ENCODE peak calls at places on chromosome 22, in five cellular contexts. One of them, this sample, is unnamed.

GRCh38 chr22:49203091-49203862 is 624.4 kb downstream of the BRD1 start:
- DNase-seq in GM13977: no peak
- DNase-seq in nephron progenitor cell: no peak
- DNase-seq in cardiac fibroblast: no peak
- DNase-seq in lung: no peak
- DNase-seq in this sample: no peak

GRCh38 chr22:22776121-22776520 is 111.5 kb upstream of the IGLL5 start:
- DNase-seq in cardiac fibroblast: no peak
- DNase-seq in GM13977: no peak
- DNase-seq in nephron progenitor cell: no peak
- DNase-seq in lung: no peak
- DNase-seq in this sample: no peak

GRCh38 chr22:30202531-30203006 is 44.0 kb downstream of the LIF start:
- DNase-seq in cardiac fibroblast: peak
- DNase-seq in nephron progenitor cell: no peak
- DNase-seq in GM13977: peak
- DNase-seq in lung: peak
- DNase-seq in this sample: no peak

GRCh38 chr22:50526849-50527801 is 1.7 kb upstream of the SCO2 start:
- DNase-seq in GM13977: peak
- DNase-seq in nephron progenitor cell: no peak
- DNase-seq in lung: peak
- DNase-seq in cardiac fibroblast: peak
- DNase-seq in this sample: no peak

GRCh38 chr22:20965104-20965887 is 1.8 kb upstream of the AIFM3 start:
- DNase-seq in lung: no peak
- DNase-seq in cardiac fibroblast: no peak
- DNase-seq in nephron progenitor cell: peak
- DNase-seq in GM13977: peak
- DNase-seq in this sample: no peak

GRCh38 chr22:33781396-33781795 is 138.9 kb downstream of the LARGE1 start:
- DNase-seq in cardiac fibroblast: peak
- DNase-seq in GM13977: no peak
- DNase-seq in lung: no peak
- DNase-seq in nephron progenitor cell: no peak
- DNase-seq in this sample: peak

GRCh38 chr22:48485144-48486135 is 1342.2 kb downstream of the BRD1 start:
- DNase-seq in lung: no peak
- DNase-seq in nephron progenitor cell: no peak
- DNase-seq in cardiac fibroblast: no peak
- DNase-seq in GM13977: no peak
- DNase-seq in this sample: no peak

GRCh38 chr22:27775698-27776409 is 25.7 kb downstream of the MN1 start:
- DNase-seq in cardiac fibroblast: no peak
- DNase-seq in nephron progenitor cell: peak
- DNase-seq in GM13977: no peak
- DNase-seq in lung: no peak
- DNase-seq in this sample: no peak

GRCh38 chr22:35524966-35525686 is 15.5 kb upstream of the RASD2 start:
- DNase-seq in lung: no peak
- DNase-seq in cardiac fibroblast: no peak
- DNase-seq in GM13977: no peak
- DNase-seq in nephron progenitor cell: no peak
- DNase-seq in this sample: no peak

GRCh38 chr22:40955516-40955915 is 4.3 kb downstream of the RBX1 start:
- DNase-seq in lung: no peak
- DNase-seq in cardiac fibroblast: peak
- DNase-seq in nephron progenitor cell: no peak
- DNase-seq in GM13977: no peak
- DNase-seq in this sample: no peak

GRCh38 chr22:45529966-45530575 is 27.4 kb downstream of the FBLN1 start:
- DNase-seq in GM13977: no peak
- DNase-seq in lung: no peak
- DNase-seq in nephron progenitor cell: no peak
- DNase-seq in cardiac fibroblast: no peak
- DNase-seq in this sample: peak

GRCh38 chr22:44247923-44248892 is 64.5 kb downstream of the SHISAL1 start:
- DNase-seq in lung: no peak
- DNase-seq in cardiac fibroblast: no peak
- DNase-seq in nephron progenitor cell: no peak
- DNase-seq in GM13977: no peak
- DNase-seq in this sample: no peak

GRCh38 chr22:41513391-41513790 is 30.9 kb downstream of the POLR3H start:
- DNase-seq in lung: no peak
- DNase-seq in cardiac fibroblast: no peak
- DNase-seq in GM13977: no peak
- DNase-seq in nephron progenitor cell: no peak
- DNase-seq in this sample: no peak

DNA sequence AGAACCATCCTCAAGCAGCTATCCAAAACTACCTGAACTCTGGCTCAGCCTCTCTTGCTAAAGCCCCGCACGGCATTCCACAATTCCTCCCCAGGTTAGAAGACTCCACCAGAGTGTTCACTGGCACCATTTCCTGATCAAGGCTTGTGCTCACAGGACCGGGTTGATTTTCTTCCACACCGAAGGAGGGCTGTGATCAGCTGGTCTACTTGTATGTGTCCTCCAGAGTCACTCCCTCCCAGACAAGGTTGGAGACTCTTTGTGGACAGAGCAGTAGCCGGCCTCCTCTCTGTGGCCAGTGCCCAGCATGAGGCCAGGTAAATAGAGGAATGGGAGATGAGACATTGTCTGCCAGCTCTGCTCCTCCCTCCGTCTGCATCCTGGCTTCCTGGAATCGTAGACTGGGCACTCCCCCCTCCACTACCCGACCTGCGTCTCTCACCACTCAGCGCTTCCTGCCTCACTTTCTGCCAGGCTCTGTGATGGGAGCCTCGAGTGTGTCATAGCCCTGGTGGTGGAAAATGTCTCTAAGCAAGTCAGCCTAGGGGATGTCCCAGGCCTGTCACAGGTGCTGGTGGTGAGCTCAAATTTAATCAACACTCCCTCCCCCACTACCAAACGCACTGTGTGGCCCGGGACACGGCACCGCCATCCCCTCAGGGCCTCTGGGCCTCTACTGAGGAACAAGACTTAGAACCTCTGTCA is 12.5 kb upstream of the TMPRSS6 start:
- DNase-seq in lung: no peak
- DNase-seq in cardiac fibroblast: peak
- DNase-seq in GM13977: peak
- DNase-seq in nephron progenitor cell: no peak
- DNase-seq in this sample: no peak
- TF ChIP-seq CTCF in lung: no peak
- TF ChIP-seq CTCF in cardiac fibroblast: peak
- TF ChIP-seq CTCF in GM13977: no peak
- TF ChIP-seq CTCF in nephron progenitor cell: no peak
- TF ChIP-seq CTCF in this sample: no peak

GRCh38 chr22:38824587-38824986 is 19.2 kb downstream of the NPTXR start:
- DNase-seq in lung: peak
- DNase-seq in GM13977: peak
- DNase-seq in nephron progenitor cell: peak
- DNase-seq in cardiac fibroblast: peak
- DNase-seq in this sample: peak
- TF ChIP-seq CTCF in lung: no peak
- TF ChIP-seq CTCF in GM13977: peak
- TF ChIP-seq CTCF in nephron progenitor cell: peak
- TF ChIP-seq CTCF in cardiac fibroblast: peak
- TF ChIP-seq CTCF in this sample: peak

GRCh38 chr22:31969789-31970489 is 25.6 kb downstream of the YWHAH start:
- DNase-seq in cardiac fibroblast: peak
- DNase-seq in lung: peak
- DNase-seq in nephron progenitor cell: peak
- DNase-seq in GM13977: peak
- DNase-seq in this sample: peak
- TF ChIP-seq CTCF in cardiac fibroblast: peak
- TF ChIP-seq CTCF in lung: no peak
- TF ChIP-seq CTCF in nephron progenitor cell: no peak
- TF ChIP-seq CTCF in GM13977: peak
- TF ChIP-seq CTCF in this sample: peak

GRCh38 chr22:19167106-19167869 is 11.2 kb downstream of the SLC25A1 start:
- DNase-seq in cardiac fibroblast: no peak
- DNase-seq in lung: no peak
- DNase-seq in GM13977: no peak
- DNase-seq in nephron progenitor cell: no peak
- DNase-seq in this sample: no peak
- TF ChIP-seq CTCF in cardiac fibroblast: no peak
- TF ChIP-seq CTCF in lung: no peak
- TF ChIP-seq CTCF in GM13977: no peak
- TF ChIP-seq CTCF in nephron progenitor cell: no peak
- TF ChIP-seq CTCF in this sample: no peak

DNA sequence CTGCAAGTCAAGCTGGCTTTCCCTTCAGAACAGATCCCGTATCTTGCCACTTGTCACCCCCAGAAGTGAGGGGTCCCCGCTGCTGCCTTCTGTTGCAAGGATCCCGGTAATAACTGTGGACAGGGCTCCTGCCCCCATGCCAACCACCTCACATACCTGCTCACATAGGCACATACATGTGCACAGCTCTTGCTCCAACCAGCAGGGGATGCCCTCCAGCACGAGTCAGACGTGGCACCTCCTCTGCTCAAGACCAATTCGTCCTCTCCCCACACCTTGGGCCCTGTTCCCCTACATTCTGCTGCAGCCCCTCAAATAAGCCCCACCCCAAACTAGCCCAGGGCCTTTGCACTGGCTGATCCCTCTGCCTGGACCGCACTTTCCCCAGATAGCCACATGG is 163.3 kb downstream of the CRYBB2 start:
- DNase-seq in lung: no peak
- DNase-seq in GM13977: no peak
- DNase-seq in nephron progenitor cell: no peak
- DNase-seq in cardiac fibroblast: no peak
- DNase-seq in this sample: no peak
- TF ChIP-seq CTCF in lung: no peak
- TF ChIP-seq CTCF in GM13977: peak
- TF ChIP-seq CTCF in nephron progenitor cell: no peak
- TF ChIP-seq CTCF in cardiac fibroblast: peak
- TF ChIP-seq CTCF in this sample: peak

This sample was measured in AG04450.